ENCODE peak calls at places on chromosome 9, in seven cellular contexts. P is mucosa of descending colon, V is adipocyte, L is stomach, K is hepatocyte, W is bronchial epithelial cell, B is lower lobe of right lung. T is an unnamed sample.

GRCh38 chr9:116208417-116209232 is 55.0 kb downstream of the PAPPA start:
- DNase-seq in V (peak), W (peak), P (no peak), K (no peak), L (no peak), B (no peak), T (no peak)

GRCh38 chr9:38142201-38142600 is 73.2 kb upstream of the SHB start:
- DNase-seq in P (no peak), L (no peak), B (no peak), V (peak), K (peak), W (peak), T (no peak)

GRCh38 chr9:133512253-133513213 is 12.2 kb downstream of the MYMK start:
- DNase-seq in K (no peak), V (no peak), B (no peak), L (no peak), P (peak), W (no peak), T (no peak)

GRCh38 chr9:128275198-128276007 is at the start of gene GOLGA2:
- DNase-seq in W (peak), P (no peak), K (peak), L (no peak), V (peak), B (peak), T (peak)

GRCh38 chr9:136658849-136659535 is 3.7 kb upstream of the EGFL7 start:
- DNase-seq in V (no peak), B (peak), P (no peak), K (no peak), L (no peak), W (no peak), T (no peak)

GRCh38 chr9:133727277-133727875 is 10.8 kb downstream of the SARDH start:
- DNase-seq in K (peak), W (no peak), L (no peak), V (no peak), B (no peak), P (no peak), T (no peak)

GRCh38 chr9:125829743-125830142 is 82.6 kb downstream of the PBX3 start:
- DNase-seq in B (no peak), K (no peak), P (no peak), W (no peak), V (peak), L (peak), T (no peak)

GRCh38 chr9:37026936-37027581 is 7.0 kb downstream of the PAX5 start:
- DNase-seq in L (no peak), B (no peak), K (no peak), V (no peak), W (no peak), P (no peak), T (no peak)

GRCh38 chr9:101711330-101711941 is 27.0 kb downstream of the GRIN3A start:
- DNase-seq in B (no peak), P (no peak), V (no peak), K (peak), L (no peak), W (no peak), T (no peak)

GRCh38 chr9:134635431-134636141 is 6.0 kb upstream of the COL5A1 start:
- DNase-seq in V (no peak), K (no peak), W (no peak), B (peak), P (peak), L (no peak), T (no peak)

GRCh38 chr9:69622664-69623063 is 49.5 kb downstream of the APBA1 start:
- DNase-seq in L (no peak), B (no peak), W (peak), P (no peak), K (no peak), V (peak), T (no peak)

GRCh38 chr9:124980434-124980833 is 39.6 kb upstream of the GOLGA1 start:
- DNase-seq in L (no peak), W (no peak), B (no peak), P (no peak), K (no peak), V (no peak), T (no peak)

GRCh38 chr9:73565833-73566465 is 414.3 kb downstream of the ANXA1 start:
- DNase-seq in W (peak), K (peak), L (no peak), B (no peak), P (no peak), V (peak), T (no peak)

GRCh38 chr9:14383296-14383695 is 69.4 kb upstream of the NFIB start:
- DNase-seq in P (no peak), L (no peak), K (no peak), W (peak), V (peak), B (no peak), T (no peak)

GRCh38 chr9:117403403-117403811 is 11.4 kb downstream of the ASTN2 start:
- DNase-seq in V (no peak), K (no peak), L (no peak), W (no peak), P (no peak), B (no peak), T (no peak)

GRCh38 chr9:137032893-137033292 is 1.0 kb upstream of the FUT7 start:
- DNase-seq in K (no peak), B (peak), V (no peak), W (no peak), L (no peak), P (peak), T (no peak)

GRCh38 chr9:5389109-5389732 is 48.5 kb downstream of the PLGRKT start:
- DNase-seq in L (no peak), P (no peak), B (no peak), K (no peak), W (peak), V (peak), T (no peak)

DNA sequence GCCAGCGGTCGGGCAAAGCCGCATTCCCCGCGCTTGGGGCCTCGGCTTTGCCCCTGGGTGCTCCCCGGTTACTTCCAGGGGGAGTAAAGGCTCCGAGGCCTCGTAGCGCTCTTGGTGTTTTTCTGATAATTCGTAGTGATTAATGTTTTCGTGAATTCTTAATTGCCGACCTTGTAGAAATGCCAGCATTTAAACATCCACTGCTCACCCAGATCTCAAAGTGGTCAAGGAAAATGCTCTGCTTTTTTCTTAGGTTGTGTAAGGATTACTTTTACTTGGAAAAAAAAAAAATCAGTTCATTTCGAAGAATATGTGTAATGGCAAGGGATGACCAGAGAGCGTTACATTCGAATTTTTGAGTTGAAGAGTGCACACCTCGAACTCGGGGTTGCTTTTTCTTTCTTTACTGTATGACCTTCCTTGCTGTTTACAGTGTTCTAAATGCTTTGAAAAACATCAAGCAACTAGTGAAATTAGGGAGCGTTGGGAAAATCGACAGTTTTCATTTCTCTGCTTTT is 731 bp upstream of the TUT7 start:
- DNase-seq in L (no peak), V (no peak), K (no peak), B (no peak), W (no peak), P (no peak), T (no peak)
- H3K4me3 ChIP-seq in L (peak), V (peak), K (peak), B (peak), W (peak), P (peak), T (peak)

DNA sequence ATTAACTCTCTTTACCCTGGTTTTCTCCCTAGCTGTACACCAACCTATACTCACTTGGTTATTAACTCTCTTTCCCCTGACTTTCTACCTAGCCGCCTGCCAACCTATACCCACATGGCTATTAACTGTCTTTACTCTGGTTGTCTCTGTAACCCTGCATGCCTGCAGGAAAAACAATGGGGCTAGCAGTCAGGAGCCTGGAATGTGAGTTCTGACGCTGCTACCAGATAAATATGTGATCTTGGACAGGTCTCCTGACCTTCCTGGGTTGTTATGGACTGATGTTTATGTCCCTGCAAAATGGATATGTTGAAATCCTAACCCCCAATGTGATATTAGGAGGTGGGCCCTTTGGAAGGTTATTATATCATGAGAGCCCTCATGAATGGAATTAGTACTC is 119.2 kb downstream of the SMARCA2 start:
- DNase-seq in K (no peak), B (no peak), P (no peak), W (no peak), L (no peak), V (no peak), T (no peak)
- H3K4me3 ChIP-seq in K (no peak), B (no peak), P (no peak), W (no peak), L (no peak), V (no peak), T (no peak)

DNA sequence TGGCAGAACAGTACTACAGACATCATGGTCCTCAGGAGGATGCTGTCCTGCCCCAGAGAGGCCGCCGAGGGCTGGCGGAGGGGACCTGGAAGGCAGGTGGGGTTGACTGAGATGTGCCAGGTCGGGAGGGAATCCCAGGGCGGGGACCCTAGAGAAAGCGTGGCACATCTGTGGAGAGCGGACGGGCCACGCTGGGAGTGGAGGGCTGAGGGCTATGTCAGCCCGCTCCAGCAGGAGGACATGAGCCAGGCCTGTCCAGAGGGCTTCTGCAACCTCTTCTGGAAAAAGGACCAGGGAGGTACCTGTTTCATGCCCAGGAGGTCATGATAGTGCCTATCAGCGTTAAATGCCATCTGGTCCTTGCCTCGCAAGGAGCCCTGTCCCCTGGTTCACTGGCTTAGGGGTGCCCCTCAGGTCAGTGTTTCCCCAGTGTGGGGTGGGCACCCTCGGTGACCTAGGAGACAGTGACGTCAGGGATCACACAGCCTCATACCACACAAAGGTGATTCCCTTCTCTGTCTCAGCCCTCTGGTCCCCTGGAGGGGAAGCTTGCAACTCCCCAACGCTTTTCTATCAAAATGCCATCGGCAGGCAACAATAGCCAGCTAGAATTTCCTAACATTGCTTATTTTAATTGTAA is 103.6 kb upstream of the IER5L start:
- DNase-seq in V (no peak), P (peak), L (no peak), K (no peak), B (peak), W (no peak), T (peak)
- H3K4me3 ChIP-seq in V (no peak), P (no peak), L (no peak), K (no peak), B (peak), W (no peak), T (no peak)

GRCh38 chr9:21585756-21586752 is 103.9 kb upstream of the IFNE start:
- DNase-seq in B (no peak), K (no peak), P (no peak), V (no peak), L (no peak), W (peak), T (no peak)
- H3K4me3 ChIP-seq in B (no peak), K (no peak), P (no peak), V (no peak), L (no peak), W (no peak), T (no peak)

DNA sequence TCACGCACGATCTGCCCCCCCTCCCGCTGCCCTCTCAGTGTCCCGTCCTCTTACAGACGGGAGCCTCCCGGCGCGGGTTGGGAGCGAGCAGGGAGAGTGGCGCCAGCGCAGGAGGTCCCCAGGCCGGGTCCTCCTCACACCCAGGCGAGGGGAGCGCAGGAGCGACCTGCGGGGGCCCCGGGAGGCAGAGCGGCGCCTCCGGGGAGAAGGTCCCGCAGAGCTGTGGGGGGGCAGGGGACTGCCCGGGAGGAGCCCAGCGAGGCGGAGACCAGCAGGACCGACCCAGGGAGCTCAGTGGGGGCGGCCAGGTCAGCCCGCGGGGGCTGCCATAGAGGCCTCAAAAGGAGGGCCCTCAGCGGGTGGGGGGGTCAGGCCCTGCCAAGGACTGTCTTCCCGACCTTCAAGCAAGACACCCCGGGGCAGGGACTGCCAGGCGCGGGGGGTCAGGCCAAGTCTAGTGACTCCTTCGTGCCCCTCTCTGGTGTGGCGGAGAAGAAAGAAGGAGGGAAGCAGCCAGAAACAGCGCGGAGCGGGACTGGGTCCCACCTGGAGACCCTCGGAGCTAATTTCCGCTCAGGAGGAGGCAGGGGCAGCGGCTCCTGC is 123.3 kb upstream of the ERCC6L2 start:
- DNase-seq in K (no peak), B (no peak), L (no peak), V (no peak), W (no peak), P (no peak), T (no peak)
- H3K4me3 ChIP-seq in K (no peak), B (no peak), L (peak), V (no peak), W (no peak), P (no peak), T (no peak)

GRCh38 chr9:97527626-97528528 is 26.4 kb downstream of the TMOD1 start:
- DNase-seq in V (no peak), W (no peak), P (no peak), K (no peak), L (no peak), B (no peak), T (no peak)
- H3K4me3 ChIP-seq in V (no peak), W (no peak), P (no peak), K (no peak), L (no peak), B (no peak), T (no peak)

T was measured in transverse colon.